ENCODE peak calls at places on chromosomes 7 and 10, in five cellular contexts. One of them, this sample, is unnamed. For H3K4me1, the result is how much of the 10 kb centered on the place peaks cover.

GRCh38 chr10:9274206-9274755 is 1219.8 kb downstream of the GATA3 start:
- DNase-seq in OCI-LY7: no peak
- DNase-seq in cardiac muscle cell: no peak
- DNase-seq in H9: no peak
- DNase-seq in fibroblast of lung: no peak
- DNase-seq in this sample: no peak

GRCh38 chr7:108118959-108119358 is 11.2 kb downstream of the LAMB4 start:
- DNase-seq in H9: no peak
- DNase-seq in OCI-LY7: no peak
- DNase-seq in cardiac muscle cell: no peak
- DNase-seq in fibroblast of lung: no peak
- DNase-seq in this sample: no peak

GRCh38 chr7:83731154-83731553 is 82.2 kb upstream of the SEMA3E start:
- DNase-seq in fibroblast of lung: no peak
- DNase-seq in cardiac muscle cell: no peak
- DNase-seq in OCI-LY7: no peak
- DNase-seq in H9: no peak
- DNase-seq in this sample: no peak

GRCh38 chr7:3416453-3416852 is 115.4 kb downstream of the SDK1 start:
- DNase-seq in OCI-LY7: no peak
- DNase-seq in cardiac muscle cell: no peak
- DNase-seq in fibroblast of lung: no peak
- DNase-seq in H9: no peak
- DNase-seq in this sample: no peak

GRCh38 chr7:100568936-100569844 is 4.5 kb downstream of the SAP25 start:
- DNase-seq in cardiac muscle cell: peak
- DNase-seq in fibroblast of lung: no peak
- DNase-seq in OCI-LY7: peak
- DNase-seq in H9: peak
- DNase-seq in this sample: no peak

GRCh38 chr10:6345404-6345803 is 142.7 kb downstream of the PFKFB3 start:
- DNase-seq in OCI-LY7: no peak
- DNase-seq in fibroblast of lung: no peak
- DNase-seq in H9: no peak
- DNase-seq in cardiac muscle cell: no peak
- DNase-seq in this sample: no peak

GRCh38 chr10:63145782-63146181 is 12.7 kb downstream of the NRBF2 start:
- DNase-seq in H9: no peak
- DNase-seq in OCI-LY7: no peak
- DNase-seq in fibroblast of lung: peak
- DNase-seq in cardiac muscle cell: no peak
- DNase-seq in this sample: peak

GRCh38 chr7:158165711-158166110 is 421.9 kb downstream of the PTPRN2 start:
- DNase-seq in fibroblast of lung: no peak
- DNase-seq in cardiac muscle cell: no peak
- DNase-seq in H9: no peak
- DNase-seq in OCI-LY7: no peak
- DNase-seq in this sample: no peak

GRCh38 chr10:79162022-79162421 is 93.3 kb downstream of the ZMIZ1 start:
- DNase-seq in fibroblast of lung: no peak
- DNase-seq in H9: no peak
- DNase-seq in OCI-LY7: no peak
- DNase-seq in cardiac muscle cell: no peak
- DNase-seq in this sample: no peak

GRCh38 chr7:30206942-30207341 is 72.2 kb downstream of the MTURN start:
- DNase-seq in H9: no peak
- DNase-seq in fibroblast of lung: no peak
- DNase-seq in OCI-LY7: no peak
- DNase-seq in cardiac muscle cell: no peak
- DNase-seq in this sample: peak

GRCh38 chr7:146894927-146895326 is 778.3 kb downstream of the CNTNAP2 start:
- DNase-seq in OCI-LY7: no peak
- DNase-seq in cardiac muscle cell: no peak
- DNase-seq in fibroblast of lung: no peak
- DNase-seq in H9: no peak
- DNase-seq in this sample: no peak

GRCh38 chr7:111873963-111874693 is 311.8 kb upstream of the IMMP2L start:
- DNase-seq in cardiac muscle cell: peak
- DNase-seq in OCI-LY7: no peak
- DNase-seq in H9: no peak
- DNase-seq in fibroblast of lung: peak
- DNase-seq in this sample: peak

GRCh38 chr7:1512781-1513656 is 8.8 kb upstream of the INTS1 start:
- DNase-seq in H9: no peak
- DNase-seq in fibroblast of lung: peak
- DNase-seq in OCI-LY7: peak
- DNase-seq in cardiac muscle cell: peak
- DNase-seq in this sample: peak

GRCh38 chr10:36608251-36608650 is 517.1 kb upstream of the ANKRD30A start:
- DNase-seq in cardiac muscle cell: peak
- DNase-seq in OCI-LY7: no peak
- DNase-seq in fibroblast of lung: peak
- DNase-seq in H9: no peak
- DNase-seq in this sample: peak

GRCh38 chr10:67782556-67782955 is 55.4 kb downstream of the DNAJC12 start:
- DNase-seq in cardiac muscle cell: no peak
- DNase-seq in OCI-LY7: no peak
- DNase-seq in fibroblast of lung: no peak
- DNase-seq in H9: no peak
- DNase-seq in this sample: no peak

GRCh38 chr7:66500087-66500486 is 128.6 kb upstream of the KCTD7 start:
- DNase-seq in cardiac muscle cell: no peak
- DNase-seq in H9: no peak
- DNase-seq in fibroblast of lung: no peak
- DNase-seq in OCI-LY7: peak
- DNase-seq in this sample: no peak

GRCh38 chr10:12081879-12082560 is 13.3 kb downstream of the DHTKD1 start:
- DNase-seq in fibroblast of lung: peak
- DNase-seq in cardiac muscle cell: peak
- DNase-seq in OCI-LY7: no peak
- DNase-seq in H9: no peak
- DNase-seq in this sample: peak

GRCh38 chr10:69648461-69648860 is 18.4 kb downstream of the FAM241B start:
- DNase-seq in cardiac muscle cell: no peak
- DNase-seq in fibroblast of lung: no peak
- DNase-seq in OCI-LY7: no peak
- DNase-seq in H9: no peak
- DNase-seq in this sample: no peak

GRCh38 chr7:33039905-33040292 is 22.7 kb downstream of the NT5C3A start:
- DNase-seq in fibroblast of lung: no peak
- DNase-seq in cardiac muscle cell: no peak
- DNase-seq in OCI-LY7: no peak
- DNase-seq in H9: no peak
- DNase-seq in this sample: no peak

GRCh38 chr10:110220383-110220782 is 13.0 kb downstream of the MXI1 start:
- DNase-seq in fibroblast of lung: no peak
- DNase-seq in OCI-LY7: no peak
- DNase-seq in cardiac muscle cell: no peak
- DNase-seq in H9: no peak
- DNase-seq in this sample: no peak

GRCh38 chr7:35777121-35777520 is 23.7 kb upstream of the SEPTIN7 start:
- DNase-seq in cardiac muscle cell: no peak
- DNase-seq in H9: no peak
- DNase-seq in fibroblast of lung: no peak
- DNase-seq in OCI-LY7: no peak
- DNase-seq in this sample: no peak

GRCh38 chr7:50155755-50156154 is 62.7 kb upstream of the ZPBP start:
- DNase-seq in H9: no peak
- DNase-seq in OCI-LY7: no peak
- DNase-seq in fibroblast of lung: no peak
- DNase-seq in cardiac muscle cell: no peak
- DNase-seq in this sample: no peak

GRCh38 chr7:85287126-85287825 is 100.4 kb upstream of the SEMA3D start:
- DNase-seq in fibroblast of lung: peak
- DNase-seq in OCI-LY7: no peak
- DNase-seq in H9: no peak
- DNase-seq in cardiac muscle cell: peak
- DNase-seq in this sample: no peak

GRCh38 chr10:16999665-17000451 is 129.8 kb downstream of the CUBN start:
- DNase-seq in fibroblast of lung: peak
- DNase-seq in cardiac muscle cell: peak
- DNase-seq in H9: no peak
- DNase-seq in OCI-LY7: no peak
- DNase-seq in this sample: peak

GRCh38 chr7:38452615-38453014 is 178.6 kb downstream of the AMPH start:
- DNase-seq in OCI-LY7: no peak
- DNase-seq in fibroblast of lung: peak
- DNase-seq in H9: no peak
- DNase-seq in cardiac muscle cell: no peak
- DNase-seq in this sample: peak

GRCh38 chr7:44072364-44073231 is 7.2 kb upstream of the PGAM2 start:
- DNase-seq in OCI-LY7: peak
- DNase-seq in cardiac muscle cell: peak
- DNase-seq in H9: peak
- DNase-seq in fibroblast of lung: peak
- DNase-seq in this sample: peak

GRCh38 chr7:25812086-25812855 is 339.7 kb upstream of the NFE2L3 start:
- DNase-seq in fibroblast of lung: no peak
- DNase-seq in H9: no peak
- DNase-seq in OCI-LY7: no peak
- DNase-seq in cardiac muscle cell: no peak
- DNase-seq in this sample: no peak

GRCh38 chr7:35482231-35482630 is 212.7 kb downstream of the HERPUD2 start:
- DNase-seq in OCI-LY7: no peak
- DNase-seq in fibroblast of lung: no peak
- DNase-seq in H9: no peak
- DNase-seq in cardiac muscle cell: peak
- DNase-seq in this sample: no peak

GRCh38 chr10:124997791-124998623 is 56.1 kb downstream of the ZRANB1 start:
- DNase-seq in fibroblast of lung: no peak
- DNase-seq in H9: peak
- DNase-seq in cardiac muscle cell: no peak
- DNase-seq in OCI-LY7: no peak
- DNase-seq in this sample: no peak

GRCh38 chr7:108525327-108525984 is 479 bp downstream of the PNPLA8 start:
- DNase-seq in fibroblast of lung: peak
- DNase-seq in cardiac muscle cell: peak
- DNase-seq in H9: peak
- DNase-seq in OCI-LY7: peak
- DNase-seq in this sample: peak

GRCh38 chr7:47371733-47372368 is 210.1 kb downstream of the TNS3 start:
- DNase-seq in cardiac muscle cell: peak
- DNase-seq in OCI-LY7: no peak
- DNase-seq in H9: no peak
- DNase-seq in fibroblast of lung: peak
- DNase-seq in this sample: peak
- H3K4me1 ChIP-seq in cardiac muscle cell: under half
- H3K4me1 ChIP-seq in OCI-LY7: under half
- H3K4me1 ChIP-seq in H9: under half
- H3K4me1 ChIP-seq in fibroblast of lung: under half
- H3K4me1 ChIP-seq in this sample: under half

GRCh38 chr7:151782598-151783448 is 94.1 kb downstream of the PRKAG2 start:
- DNase-seq in fibroblast of lung: peak
- DNase-seq in H9: peak
- DNase-seq in cardiac muscle cell: peak
- DNase-seq in OCI-LY7: peak
- DNase-seq in this sample: no peak

GRCh38 chr7:151783958-151784575 is 92.8 kb downstream of the PRKAG2 start:
- DNase-seq in OCI-LY7: no peak
- DNase-seq in cardiac muscle cell: no peak
- DNase-seq in fibroblast of lung: no peak
- DNase-seq in H9: no peak
- DNase-seq in this sample: no peak

GRCh38 chr7:151786241-151786640 is 90.7 kb downstream of the PRKAG2 start:
- DNase-seq in OCI-LY7: no peak
- DNase-seq in fibroblast of lung: no peak
- DNase-seq in cardiac muscle cell: no peak
- DNase-seq in H9: no peak
- DNase-seq in this sample: no peak

GRCh38 chr7:151785681-151785965 is 91.3 kb downstream of the PRKAG2 start:
- DNase-seq in cardiac muscle cell: no peak
- DNase-seq in OCI-LY7: no peak
- DNase-seq in H9: no peak
- DNase-seq in fibroblast of lung: no peak
- DNase-seq in this sample: no peak

GRCh38 chr7:151784843-151785680 is 91.9 kb downstream of the PRKAG2 start:
- DNase-seq in OCI-LY7: no peak
- DNase-seq in cardiac muscle cell: no peak
- DNase-seq in H9: no peak
- DNase-seq in fibroblast of lung: no peak
- DNase-seq in this sample: no peak
- TF ChIP-seq CTCF in OCI-LY7: no peak
- TF ChIP-seq CTCF in cardiac muscle cell: no peak
- TF ChIP-seq CTCF in H9: no peak
- TF ChIP-seq CTCF in fibroblast of lung: no peak
- TF ChIP-seq CTCF in this sample: no peak

DNA sequence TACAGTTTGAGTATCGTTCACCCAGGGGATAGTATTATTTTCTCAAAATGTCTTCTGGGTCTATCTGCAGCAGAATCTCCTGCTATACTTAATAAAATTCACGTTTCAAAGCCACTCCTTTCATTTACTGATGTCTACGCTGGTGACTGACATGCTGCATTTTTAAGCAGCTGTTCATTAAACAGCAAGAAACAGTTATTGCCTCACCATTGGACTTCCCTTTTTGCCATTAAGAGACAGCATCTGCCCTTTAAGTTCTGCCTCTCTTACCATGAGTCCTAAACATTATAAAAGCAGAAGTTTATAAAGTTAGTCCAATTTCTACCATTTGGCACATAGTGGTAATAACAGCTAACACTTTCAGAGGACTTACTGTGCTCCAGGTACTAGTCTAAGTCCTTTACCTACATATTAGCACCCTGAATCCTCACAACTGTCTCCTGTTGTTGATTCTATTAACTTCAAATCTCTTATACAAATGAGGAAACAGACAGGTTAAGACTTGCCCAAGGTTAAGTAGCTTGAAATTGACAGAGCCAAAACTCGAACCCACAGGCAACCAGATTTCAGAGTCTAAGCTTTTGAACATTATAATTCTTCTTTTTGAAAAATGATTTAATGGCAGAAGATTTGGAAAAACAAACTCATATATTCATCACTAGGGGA is 169.5 kb downstream of the SNX13 start:
- DNase-seq in fibroblast of lung: no peak
- DNase-seq in H9: no peak
- DNase-seq in OCI-LY7: no peak
- DNase-seq in cardiac muscle cell: no peak
- DNase-seq in this sample: no peak
- H3K4me1 ChIP-seq in fibroblast of lung: under half
- H3K4me1 ChIP-seq in H9: under half
- H3K4me1 ChIP-seq in OCI-LY7: under half
- H3K4me1 ChIP-seq in cardiac muscle cell: under half
- H3K4me1 ChIP-seq in this sample: under half

DNA sequence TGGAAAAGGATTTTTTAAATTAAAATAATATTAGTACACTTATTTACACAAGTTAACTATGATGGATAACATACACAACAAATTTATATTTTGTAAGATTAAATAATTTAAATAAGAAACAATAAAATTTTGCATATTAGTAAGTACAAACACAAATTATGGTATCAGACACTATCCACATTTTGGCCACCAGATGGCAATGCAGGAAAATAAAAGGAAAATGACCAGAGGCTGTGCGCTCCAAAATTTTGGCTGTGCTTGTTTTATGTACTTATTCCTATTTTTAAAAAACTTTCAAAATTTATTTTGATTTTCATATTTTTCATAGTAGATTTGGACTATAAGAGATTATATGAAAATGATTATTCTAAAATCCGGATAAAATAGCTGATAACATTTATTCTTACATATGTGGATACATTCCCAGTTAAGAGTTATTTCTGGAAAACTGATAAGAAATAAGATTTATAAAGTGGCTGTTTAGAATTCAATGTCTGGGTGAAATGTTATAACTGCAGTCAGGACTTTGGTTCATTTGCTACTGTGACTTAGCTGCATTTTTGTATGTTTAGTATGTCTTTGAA is 274.7 kb upstream of the HGF start:
- DNase-seq in H9: no peak
- DNase-seq in cardiac muscle cell: peak
- DNase-seq in fibroblast of lung: peak
- DNase-seq in OCI-LY7: peak
- DNase-seq in this sample: peak
- TF ChIP-seq CTCF in H9: peak
- TF ChIP-seq CTCF in cardiac muscle cell: peak
- TF ChIP-seq CTCF in fibroblast of lung: peak
- TF ChIP-seq CTCF in OCI-LY7: peak
- TF ChIP-seq CTCF in this sample: peak